ENCODE peak calls at places on chromosomes 4 and X, in six cellular contexts. N, C, W, O, K and G are unnamed samples.

GRCh38 chr4:147029296-147029695 is 83.6 kb upstream of the TTC29 start:
- DNase-seq in O (no peak), N (no peak), W (no peak), C (no peak), K (no peak), G (no peak)

GRCh38 chr4:43103048-43103447 is 210.5 kb downstream of the GRXCR1 start:
- DNase-seq in C (no peak), O (no peak), N (no peak), K (no peak), W (no peak), G (no peak)

GRCh38 chr4:7206856-7207567 is 14.7 kb downstream of the SORCS2 start:
- DNase-seq in K (peak; percentile 84), C (peak; percentile 52), N (peak; percentile 56), W (peak; percentile 64), O (peak; percentile 74), G (no peak)

GRCh38 chr4:678765-679481 is 4.6 kb downstream of the MYL5 start:
- DNase-seq in N (no peak), C (no peak), W (no peak), K (no peak), O (no peak), G (no peak)

GRCh38 chrX:124086411-124086810 is 124.9 kb downstream of the STAG2 start:
- DNase-seq in C (no peak), O (no peak), K (no peak), W (no peak), N (no peak), G (no peak)

GRCh38 chrX:23854945-23855344 is 52.8 kb downstream of the APOO start:
- DNase-seq in W (no peak), K (peak; percentile 13), C (no peak), N (no peak), O (no peak), G (no peak)

GRCh38 chr4:88674565-88674964 is 23.1 kb downstream of the NAP1L5 start:
- DNase-seq in K (no peak), W (no peak), N (peak; percentile 37), O (no peak), C (no peak), G (no peak)

GRCh38 chrX:288561-288991 is 7.4 kb downstream of the PLCXD1 start:
- DNase-seq in N (no peak), W (no peak), O (no peak), K (no peak), C (no peak), G (no peak)

GRCh38 chr4:10074767-10075105 is 41.9 kb downstream of the WDR1 start:
- DNase-seq in N (peak; percentile 46), K (peak; percentile 65), C (no peak), O (no peak), W (peak; percentile 19), G (no peak)

GRCh38 chrX:102714994-102715393 is 2.7 kb downstream of the GPRASP2 start:
- DNase-seq in C (no peak), O (no peak), K (no peak), N (no peak), W (no peak), G (no peak)

GRCh38 chr4:143083811-143084472 is 100.8 kb upstream of the USP38 start:
- DNase-seq in C (no peak), K (no peak), W (no peak), O (peak; percentile 57), N (no peak), G (no peak)

GRCh38 chr4:54971474-54971950 is 153.9 kb downstream of the KDR start:
- DNase-seq in O (no peak), W (no peak), C (no peak), K (peak; percentile 67), N (peak; percentile 65), G (no peak)

GRCh38 chr4:188704288-188704687 is 565.0 kb downstream of the TRIML1 start:
- DNase-seq in C (no peak), K (no peak), N (no peak), W (no peak), O (no peak), G (no peak)

GRCh38 chr4:40350627-40351227 is 15.6 kb downstream of the CHRNA9 start:
- DNase-seq in W (no peak), C (no peak), N (no peak), K (no peak), O (no peak), G (no peak)

GRCh38 chr4:179605196-179605595 is 2163.0 kb upstream of the AGA start:
- DNase-seq in O (no peak), C (no peak), N (no peak), K (no peak), W (no peak), G (no peak)

GRCh38 chr4:100311181-100311580 is 120.9 kb upstream of the DDIT4L start:
- DNase-seq in N (peak; percentile 50), C (no peak), K (peak; percentile 26), W (no peak), O (no peak), G (no peak)

GRCh38 chr4:19327364-19327763 is 924.3 kb upstream of the SLIT2 start:
- DNase-seq in K (peak; percentile 11), C (no peak), N (peak; percentile 30), O (no peak), W (no peak), G (no peak)

GRCh38 chr4:3201718-3202702 is 46.9 kb upstream of the MSANTD1 start:
- DNase-seq in O (no peak), C (no peak), K (peak; percentile 16), N (no peak), W (peak; percentile 28), G (peak; percentile 63)

GRCh38 chr4:41061482-41062185 is 152.7 kb downstream of the APBB2 start:
- DNase-seq in O (no peak), W (no peak), C (no peak), K (peak; percentile 25), N (no peak), G (no peak)

GRCh38 chrX:152137771-152138387 is 498 bp downstream of the MAGEA10 start:
- DNase-seq in K (no peak), O (no peak), C (no peak), W (no peak), N (no peak), G (no peak)

GRCh38 chrX:13050151-13050550 is 5.7 kb upstream of the FAM9C start:
- DNase-seq in C (no peak), K (no peak), O (no peak), N (no peak), W (no peak), G (no peak)

GRCh38 chrX:40299502-40300118 is 201.9 kb upstream of the BCOR start:
- DNase-seq in W (no peak), K (no peak), O (no peak), N (no peak), C (no peak), G (no peak)

GRCh38 chrX:24979081-24979480 is 36.7 kb downstream of the ARX start:
- DNase-seq in K (no peak), W (no peak), N (no peak), C (no peak), O (no peak), G (no peak)

GRCh38 chr4:102774254-102774653 is 13.5 kb upstream of the MANBA start:
- DNase-seq in W (no peak), N (no peak), C (no peak), O (no peak), K (no peak), G (no peak)

GRCh38 chr4:87278335-87278794 is 44.3 kb downstream of the HSD17B13 start:
- DNase-seq in K (no peak), N (no peak), C (no peak), W (no peak), O (no peak), G (no peak)

GRCh38 chrX:120087289-120088017 is 10.0 kb upstream of the RHOXF2B start:
- DNase-seq in O (peak; percentile 20), N (no peak), C (no peak), W (no peak), K (no peak), G (no peak)

GRCh38 chr4:57053508-57053907 is 56.7 kb downstream of the IGFBP7 start:
- DNase-seq in K (peak; percentile 79), N (peak; percentile 96), O (no peak), W (no peak), C (no peak), G (no peak)

GRCh38 chrX:46582964-46583363 is 9.4 kb downstream of the CHST7 start:
- DNase-seq in W (no peak), C (no peak), O (peak; percentile 44), K (peak; percentile 68), N (peak; percentile 93), G (no peak)

GRCh38 chr4:70746179-70746839 is 24.5 kb downstream of the RUFY3 start:
- DNase-seq in O (no peak), K (peak; percentile 79), N (peak; percentile 42), C (no peak), W (no peak), G (no peak)

GRCh38 chr4:83113429-83113786 is 1.1 kb downstream of the PLAC8 start:
- DNase-seq in N (no peak), W (no peak), O (no peak), K (peak; percentile 20), C (no peak), G (no peak)

GRCh38 chrX:38192007-38192625 is 28.6 kb downstream of the SRPX start:
- DNase-seq in W (peak; percentile 28), C (no peak), N (peak; percentile 27), K (no peak), O (no peak), G (no peak)

GRCh38 chrX:131677655-131678628 is 134.1 kb downstream of the OR13H1 start:
- DNase-seq in W (peak; percentile 47), K (peak; percentile 33), N (peak; percentile 9), C (peak; percentile 5), O (no peak), G (no peak)

GRCh38 chr4:185222598-185222997 is 13.2 kb downstream of the SNX25 start:
- DNase-seq in O (no peak), W (no peak), N (peak; percentile 54), K (no peak), C (no peak), G (no peak)

GRCh38 chr4:6335040-6335590 is 65.5 kb downstream of the WFS1 start:
- DNase-seq in C (no peak), N (no peak), W (no peak), K (no peak), O (no peak), G (no peak)

GRCh38 chrX:13223868-13224555 is 95.8 kb downstream of the ATXN3L start:
- DNase-seq in K (peak; percentile 85), N (peak; percentile 91), O (peak; percentile 19), C (no peak), W (no peak), G (no peak)

GRCh38 chr4:139767168-139767567 is 101.5 kb downstream of the MGST2 start:
- DNase-seq in W (no peak), N (no peak), K (peak; percentile 66), C (no peak), O (no peak), G (no peak)

GRCh38 chrX:30653415-30654131 is at the start of gene GK:
- DNase-seq in O (no peak), K (peak; percentile 31), W (no peak), N (no peak), C (peak; percentile 3), G (no peak)

GRCh38 chr4:86847576-86847975 is 1.6 kb downstream of the SLC10A6 start:
- DNase-seq in O (no peak), W (no peak), C (no peak), N (peak; percentile 54), K (no peak), G (no peak)